ENCODE peak calls at places on chromosomes 4 and X, in ten cellular contexts. H is activated CD8-positive, alpha-beta T cell treated with anti-CD3 and anti-CD28 coated beads for 36 hours; G is fibroblast of pulmonary artery; T is astrocyte of the cerebellum; B is dorsolateral prefrontal cortex; R is BE2C; L is breast epithelium; I is sigmoid colon; O is brain microvascular endothelial cell; S is right atrium auricular region. K is an unnamed sample.

GRCh38 chr4:30717208-30718020 is 2.8 kb upstream of the PCDH7 start:
- DNase-seq in H (peak), G (peak), T (no peak), B (peak), R (peak), L (no peak), I (peak), O (peak), S (no peak), K (peak)

GRCh38 chr4:150229538-150229937 is 151.3 kb downstream of the DCLK2 start:
- DNase-seq in H (no peak), G (peak), T (peak), B (no peak), R (no peak), L (no peak), I (no peak), O (peak), S (no peak), K (no peak)

GRCh38 chr4:117983541-117984451 is 50.5 kb upstream of the NDST3 start:
- DNase-seq in H (no peak), G (peak), T (peak), B (no peak), R (no peak), L (no peak), I (no peak), O (no peak), S (no peak), K (no peak)

GRCh38 chr4:177596035-177596434 is 153.8 kb upstream of the AGA start:
- DNase-seq in H (peak), G (peak), T (peak), B (peak), R (peak), L (no peak), I (no peak), O (peak), S (no peak), K (no peak)

GRCh38 chr4:4762909-4763814 is 96.3 kb upstream of the MSX1 start:
- DNase-seq in H (peak), G (peak), T (peak), B (no peak), R (peak), L (no peak), I (no peak), O (peak), S (no peak), K (no peak)

GRCh38 chr4:8656185-8656517 is 63.6 kb downstream of the CPZ start:
- DNase-seq in H (no peak), G (no peak), T (no peak), B (no peak), R (no peak), L (no peak), I (peak), O (no peak), S (no peak), K (no peak)

GRCh38 chrX:39309018-39309620 is 507.9 kb downstream of the MID1IP1 start:
- DNase-seq in H (peak), G (peak), T (peak), B (no peak), R (no peak), L (peak), I (no peak), O (peak), S (no peak), K (no peak)

GRCh38 chrX:149982310-149982709 is 44.0 kb upstream of the EOLA2 start:
- DNase-seq in H (no peak), G (no peak), T (no peak), B (no peak), R (no peak), L (no peak), I (no peak), O (no peak), S (no peak), K (no peak)

GRCh38 chrX:93120805-93121204 is 552.6 kb downstream of the NAP1L3 start:
- DNase-seq in H (no peak), G (no peak), T (no peak), B (no peak), R (no peak), L (no peak), I (no peak), O (no peak), S (no peak), K (no peak)

GRCh38 chr4:181618038-181618618 is 625.1 kb upstream of the TENM3 start:
- DNase-seq in H (no peak), G (no peak), T (no peak), B (no peak), R (peak), L (no peak), I (no peak), O (no peak), S (no peak), K (no peak)

GRCh38 chrX:40290519-40290918 is 192.8 kb upstream of the BCOR start:
- DNase-seq in H (no peak), G (no peak), T (no peak), B (no peak), R (no peak), L (no peak), I (no peak), O (no peak), S (no peak), K (no peak)

GRCh38 chrX:32778965-32779364 is 432.4 kb downstream of the DMD start:
- DNase-seq in H (no peak), G (no peak), T (no peak), B (no peak), R (no peak), L (no peak), I (no peak), O (no peak), S (no peak), K (no peak)

GRCh38 chr4:176320976-176321361 is 1.2 kb downstream of the SPCS3 start:
- DNase-seq in H (no peak), G (no peak), T (no peak), B (no peak), R (no peak), L (no peak), I (no peak), O (no peak), S (no peak), K (no peak)

GRCh38 chr4:176321589-176321988 is 1.8 kb downstream of the SPCS3 start:
- DNase-seq in H (no peak), G (no peak), T (no peak), B (no peak), R (no peak), L (no peak), I (no peak), O (no peak), S (no peak), K (no peak)

GRCh38 chr4:176319237-176319703 is 496 bp upstream of the SPCS3 start:
- DNase-seq in H (no peak), G (no peak), T (no peak), B (no peak), R (no peak), L (no peak), I (no peak), O (no peak), S (no peak), K (no peak)

GRCh38 chr4:176320340-176320975 is 692 bp downstream of the SPCS3 start:
- DNase-seq in H (peak), G (peak), T (peak), B (peak), R (peak), L (peak), I (peak), O (peak), S (peak), K (peak)

GRCh38 chr4:176319704-176320339 is at the start of gene SPCS3:
- DNase-seq in H (peak), G (peak), T (peak), B (peak), R (peak), L (peak), I (peak), O (peak), S (peak), K (peak)
- TF ChIP-seq CTCF in H (no peak), G (no peak), T (no peak), B (peak), R (no peak), L (no peak), I (no peak), O (no peak), S (no peak), K (no peak)

GRCh38 chr4:140298001-140298400 is 75.4 kb upstream of the SCOC start:
- DNase-seq in H (no peak), G (no peak), T (no peak), B (no peak), R (no peak), L (no peak), I (no peak), O (no peak), S (no peak), K (no peak)
- TF ChIP-seq CTCF in H (no peak), G (no peak), T (no peak), B (no peak), R (no peak), L (no peak), I (no peak), O (no peak), S (no peak), K (no peak)

DNA sequence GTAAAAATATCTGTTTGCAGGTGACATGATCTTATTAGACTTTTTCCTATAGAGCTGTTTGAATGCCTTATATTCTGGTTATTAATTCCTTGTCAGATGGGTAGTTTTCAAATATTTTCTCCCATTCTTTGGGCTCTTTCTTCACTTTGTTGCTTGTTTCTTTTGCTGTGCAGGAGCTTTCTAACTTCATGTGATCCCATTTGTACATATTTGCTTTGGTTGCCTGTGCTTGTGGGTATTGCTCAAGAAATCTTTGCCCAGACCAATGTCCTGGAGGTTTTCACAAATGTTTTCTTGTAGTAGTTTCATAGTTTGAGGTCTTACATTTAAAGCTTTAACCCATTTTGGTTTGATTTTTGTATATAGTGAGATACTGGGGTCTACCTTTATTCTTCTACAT is 63.0 kb downstream of the MAGED1 start:
- DNase-seq in H (no peak), G (no peak), T (no peak), B (no peak), R (no peak), L (no peak), I (no peak), O (no peak), S (no peak), K (no peak)
- TF ChIP-seq CTCF in H (no peak), G (no peak), T (no peak), B (no peak), R (no peak), L (no peak), I (no peak), O (no peak), S (no peak), K (no peak)

GRCh38 chr4:164304861-164305260 is 449.1 kb upstream of the SMIM31 start:
- DNase-seq in H (no peak), G (no peak), T (no peak), B (no peak), R (no peak), L (no peak), I (no peak), O (no peak), S (no peak), K (no peak)
- TF ChIP-seq CTCF in H (no peak), G (no peak), T (no peak), B (no peak), R (no peak), L (no peak), I (no peak), O (no peak), S (no peak), K (no peak)

GRCh38 chrX:95505721-95506120 is 1178.9 kb upstream of the DIAPH2 start:
- DNase-seq in H (no peak), G (no peak), T (no peak), B (no peak), R (no peak), L (no peak), I (no peak), O (no peak), S (no peak), K (no peak)
- TF ChIP-seq CTCF in H (no peak), G (no peak), T (no peak), B (no peak), R (no peak), L (no peak), I (no peak), O (no peak), S (no peak), K (no peak)

K was measured in osteocyte.